ENCODE peak calls at places on chromosomes 4 and X, in eight cellular contexts. I, P, O, E, T, U, B and N are unnamed samples.

GRCh38 chr4:3245676-3246075 is 3.3 kb upstream of the MSANTD1 start:
- DNase-seq in I (no peak), P (no peak), O (no peak), E (no peak), T (no peak), U (no peak), B (no peak), N (no peak)

GRCh38 chrX:129719268-129719667 is 19.5 kb upstream of the XPNPEP2 start:
- DNase-seq in I (no peak), P (no peak), O (no peak), E (no peak), T (no peak), U (no peak), B (no peak), N (no peak)

GRCh38 chr4:141133146-141134006 is at the start of gene RNF150:
- DNase-seq in I (peak; percentile 77), P (peak; percentile 78), O (no peak), E (peak; percentile 2), T (peak; percentile 84), U (peak; percentile 81), B (peak; percentile 83), N (peak; percentile 76)

GRCh38 chr4:181194096-181194495 is 1049.1 kb upstream of the TENM3 start:
- DNase-seq in I (no peak), P (no peak), O (no peak), E (no peak), T (no peak), U (no peak), B (no peak), N (no peak)

GRCh38 chrX:48998391-48998790 is 3.7 kb downstream of the GRIPAP1 start:
- DNase-seq in I (no peak), P (no peak), O (no peak), E (no peak), T (no peak), U (no peak), B (no peak), N (no peak)

GRCh38 chrX:28847423-28847822 is 260.2 kb downstream of the IL1RAPL1 start:
- DNase-seq in I (peak; percentile 14), P (peak; percentile 11), O (no peak), E (no peak), T (no peak), U (no peak), B (no peak), N (no peak)

GRCh38 chr4:186840222-186840701 is 116.6 kb upstream of the FAT1 start:
- DNase-seq in I (no peak), P (no peak), O (no peak), E (peak; percentile 15), T (no peak), U (no peak), B (peak; percentile 69), N (no peak)

GRCh38 chrX:262391-262909 is 18.7 kb upstream of the PLCXD1 start:
- DNase-seq in I (no peak), P (peak; percentile 3), O (no peak), E (no peak), T (no peak), U (no peak), B (no peak), N (no peak)

GRCh38 chrX:100407147-100407783 is 2.8 kb downstream of the PCDH19 start:
- DNase-seq in I (no peak), P (no peak), O (no peak), E (no peak), T (no peak), U (no peak), B (no peak), N (no peak)

GRCh38 chrX:2693526-2694002 is 2.5 kb downstream of the CD99 start:
- DNase-seq in I (no peak), P (no peak), O (no peak), E (no peak), T (no peak), U (no peak), B (no peak), N (no peak)

GRCh38 chrX:70042399-70043371 is 7.1 kb downstream of the AWAT2 start:
- DNase-seq in I (no peak), P (no peak), O (no peak), E (no peak), T (no peak), U (no peak), B (no peak), N (no peak)

GRCh38 chr4:94757192-94758140 is at the start of gene BMPR1B:
- DNase-seq in I (peak; percentile 42), P (peak; percentile 24), O (no peak), E (no peak), T (peak; percentile 22), U (peak; percentile 39), B (peak; percentile 25), N (peak; percentile 36)

GRCh38 chr4:5798946-5799345 is 87.9 kb downstream of the EVC start:
- DNase-seq in I (no peak), P (no peak), O (no peak), E (no peak), T (no peak), U (no peak), B (no peak), N (no peak)

GRCh38 chr4:98746530-98746929 is 88.1 kb upstream of the TSPAN5 start:
- DNase-seq in I (no peak), P (no peak), O (no peak), E (no peak), T (no peak), U (no peak), B (no peak), N (no peak)

GRCh38 chr4:85901500-85901899 is 426.6 kb downstream of the ARHGAP24 start:
- DNase-seq in I (no peak), P (no peak), O (no peak), E (peak; percentile 15), T (no peak), U (no peak), B (no peak), N (no peak)

GRCh38 chrX:17567173-17567572 is 170.1 kb upstream of the SCML1 start:
- DNase-seq in I (no peak), P (no peak), O (no peak), E (no peak), T (no peak), U (no peak), B (no peak), N (no peak)

GRCh38 chr4:4860803-4861591 is 1.5 kb downstream of the MSX1 start:
- DNase-seq in I (no peak), P (peak; percentile 42), O (no peak), E (no peak), T (peak; percentile 40), U (no peak), B (peak; percentile 49), N (peak; percentile 76)

GRCh38 chrX:132774312-132774711 is 184.1 kb downstream of the HS6ST2 start:
- DNase-seq in I (no peak), P (no peak), O (no peak), E (no peak), T (no peak), U (no peak), B (no peak), N (no peak)

GRCh38 chrX:10841579-10841978 is 221.2 kb upstream of the MID1 start:
- DNase-seq in I (no peak), P (no peak), O (no peak), E (no peak), T (no peak), U (no peak), B (no peak), N (no peak)

GRCh38 chrX:74535211-74535621 is 79.2 kb downstream of the RLIM start:
- DNase-seq in I (no peak), P (peak; percentile 16), O (no peak), E (no peak), T (no peak), U (no peak), B (no peak), N (peak; percentile 4)

GRCh38 chr4:55926610-55927009 is 22.1 kb upstream of the CEP135 start:
- DNase-seq in I (no peak), P (no peak), O (no peak), E (no peak), T (no peak), U (no peak), B (no peak), N (no peak)

GRCh38 chr4:118082182-118082581 is 47.9 kb downstream of the NDST3 start:
- DNase-seq in I (no peak), P (no peak), O (no peak), E (no peak), T (no peak), U (no peak), B (no peak), N (no peak)

GRCh38 chrX:38639730-38640129 is 78.4 kb downstream of the TSPAN7 start:
- DNase-seq in I (no peak), P (no peak), O (no peak), E (no peak), T (no peak), U (no peak), B (no peak), N (no peak)

GRCh38 chr4:159655547-159655946 is 552.7 kb downstream of the RAPGEF2 start:
- DNase-seq in I (no peak), P (no peak), O (no peak), E (no peak), T (no peak), U (no peak), B (no peak), N (no peak)

GRCh38 chr4:170243662-170244288 is 154.0 kb upstream of the AADAT start:
- DNase-seq in I (no peak), P (no peak), O (no peak), E (no peak), T (no peak), U (no peak), B (no peak), N (no peak)

GRCh38 chrX:15465896-15466651 is 27.1 kb downstream of the PIR start:
- DNase-seq in I (no peak), P (peak; percentile 60), O (no peak), E (no peak), T (no peak), U (no peak), B (no peak), N (peak; percentile 23)
- TF ChIP-seq CTCF in I (peak; percentile 30), P (no peak), O (no peak), E (no peak), T (no peak), U (peak; percentile 23), B (no peak), N (peak; percentile 23)

GRCh38 chr4:110344165-110344564 is 131.8 kb upstream of the ENPEP start:
- DNase-seq in I (no peak), P (no peak), O (no peak), E (no peak), T (no peak), U (no peak), B (no peak), N (peak; percentile 37)
- TF ChIP-seq CTCF in I (peak; percentile 68), P (no peak), O (no peak), E (no peak), T (peak; percentile 24), U (peak; percentile 49), B (peak; percentile 42), N (no peak)

GRCh38 chr4:1856071-1856919 is at the start of gene LETM1:
- DNase-seq in I (peak; percentile 88), P (peak; percentile 96), O (peak; percentile 88), E (no peak), T (peak; percentile 92), U (peak; percentile 93), B (peak; percentile 95), N (peak; percentile 82)
- TF ChIP-seq CTCF in I (peak; percentile 29), P (no peak), O (no peak), E (no peak), T (no peak), U (peak; percentile 22), B (peak; percentile 26), N (no peak)

DNA sequence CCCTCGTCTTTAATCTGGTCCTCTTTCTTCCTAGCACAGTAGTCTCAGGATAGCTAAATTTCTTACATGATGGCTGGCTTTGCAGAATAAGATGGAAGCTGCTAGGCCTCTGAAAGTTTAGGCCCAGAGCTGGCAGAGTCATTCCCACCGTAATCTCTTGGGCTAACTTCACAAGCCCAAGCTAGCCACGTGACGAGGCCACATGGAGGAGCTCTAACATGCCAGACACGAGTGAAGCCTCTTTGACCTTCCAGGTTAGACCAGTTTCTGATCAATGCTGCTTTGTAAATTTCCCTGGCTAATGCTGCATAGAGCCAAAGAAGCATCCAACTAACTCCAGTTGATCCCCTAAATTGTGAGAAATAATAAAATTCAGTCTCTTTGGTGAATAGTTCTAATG is 9.5 kb upstream of the CENPE start:
- DNase-seq in I (no peak), P (peak; percentile 49), O (no peak), E (no peak), T (peak; percentile 24), U (no peak), B (no peak), N (peak; percentile 17)
- TF ChIP-seq CTCF in I (peak; percentile 29), P (no peak), O (no peak), E (peak; percentile 37), T (no peak), U (no peak), B (no peak), N (no peak)